ENCODE peak calls at places on chromosomes 1 and 21, in five cellular contexts. One of them, this sample, is unnamed.

GRCh38 chr1:23194119-23194984 is 22.9 kb downstream of the HTR1D start:
- DNase-seq in adrenal gland: no peak
- DNase-seq in breast epithelium: no peak
- DNase-seq in endothelial cell of umbilical vein: no peak
- DNase-seq in sigmoid colon: no peak
- DNase-seq in this sample: no peak

GRCh38 chr1:109906160-109906838 is 4.3 kb upstream of the CSF1 start:
- DNase-seq in adrenal gland: no peak
- DNase-seq in breast epithelium: no peak
- DNase-seq in endothelial cell of umbilical vein: no peak
- DNase-seq in sigmoid colon: no peak
- DNase-seq in this sample: no peak

GRCh38 chr1:47179988-47180563 is 9.8 kb downstream of the PDZK1IP1 start:
- DNase-seq in adrenal gland: no peak
- DNase-seq in breast epithelium: no peak
- DNase-seq in endothelial cell of umbilical vein: no peak
- DNase-seq in sigmoid colon: no peak
- DNase-seq in this sample: no peak

GRCh38 chr1:63230722-63231121 is 91.6 kb upstream of the FOXD3 start:
- DNase-seq in adrenal gland: no peak
- DNase-seq in breast epithelium: no peak
- DNase-seq in endothelial cell of umbilical vein: no peak
- DNase-seq in sigmoid colon: no peak
- DNase-seq in this sample: no peak

GRCh38 chr1:200866521-200866920 is 6.3 kb upstream of the GPR25 start:
- DNase-seq in adrenal gland: no peak
- DNase-seq in breast epithelium: no peak
- DNase-seq in endothelial cell of umbilical vein: no peak
- DNase-seq in sigmoid colon: no peak
- DNase-seq in this sample: no peak

GRCh38 chr21:32245971-32246370 is 32.9 kb downstream of the MIS18A start:
- DNase-seq in adrenal gland: no peak
- DNase-seq in breast epithelium: no peak
- DNase-seq in endothelial cell of umbilical vein: no peak
- DNase-seq in sigmoid colon: no peak
- DNase-seq in this sample: no peak

GRCh38 chr1:208165659-208166058 is 78.5 kb downstream of the PLXNA2 start:
- DNase-seq in adrenal gland: no peak
- DNase-seq in breast epithelium: no peak
- DNase-seq in endothelial cell of umbilical vein: no peak
- DNase-seq in sigmoid colon: peak
- DNase-seq in this sample: no peak

GRCh38 chr21:39479164-39479563 is 27.4 kb downstream of the SH3BGR start:
- DNase-seq in adrenal gland: no peak
- DNase-seq in breast epithelium: no peak
- DNase-seq in endothelial cell of umbilical vein: no peak
- DNase-seq in sigmoid colon: no peak
- DNase-seq in this sample: no peak

GRCh38 chr1:47931395-47931794 is 65.8 kb downstream of the TRABD2B start:
- DNase-seq in adrenal gland: no peak
- DNase-seq in breast epithelium: no peak
- DNase-seq in endothelial cell of umbilical vein: peak
- DNase-seq in sigmoid colon: no peak
- DNase-seq in this sample: no peak

GRCh38 chr21:37145635-37146111 is 72.6 kb downstream of the TTC3 start:
- DNase-seq in adrenal gland: no peak
- DNase-seq in breast epithelium: no peak
- DNase-seq in endothelial cell of umbilical vein: no peak
- DNase-seq in sigmoid colon: no peak
- DNase-seq in this sample: no peak

GRCh38 chr1:89269277-89269676 is 3.4 kb downstream of the GBP5 start:
- DNase-seq in adrenal gland: no peak
- DNase-seq in breast epithelium: no peak
- DNase-seq in endothelial cell of umbilical vein: no peak
- DNase-seq in sigmoid colon: no peak
- DNase-seq in this sample: no peak

GRCh38 chr21:26846036-26846931 is 1.1 kb upstream of the ADAMTS1 start:
- DNase-seq in adrenal gland: peak
- DNase-seq in breast epithelium: peak
- DNase-seq in endothelial cell of umbilical vein: peak
- DNase-seq in sigmoid colon: peak
- DNase-seq in this sample: peak

GRCh38 chr1:6345009-6345408 is 48.6 kb downstream of the ACOT7 start:
- DNase-seq in adrenal gland: no peak
- DNase-seq in breast epithelium: no peak
- DNase-seq in endothelial cell of umbilical vein: no peak
- DNase-seq in sigmoid colon: no peak
- DNase-seq in this sample: no peak

GRCh38 chr1:31760901-31761470 is 3.2 kb downstream of the ADGRB2 start:
- DNase-seq in adrenal gland: peak
- DNase-seq in breast epithelium: peak
- DNase-seq in endothelial cell of umbilical vein: no peak
- DNase-seq in sigmoid colon: peak
- DNase-seq in this sample: peak

GRCh38 chr1:164635074-164635783 is 76.2 kb downstream of the PBX1 start:
- DNase-seq in adrenal gland: no peak
- DNase-seq in breast epithelium: no peak
- DNase-seq in endothelial cell of umbilical vein: no peak
- DNase-seq in sigmoid colon: no peak
- DNase-seq in this sample: no peak

GRCh38 chr1:8302181-8302681 is 15.7 kb upstream of the SLC45A1 start:
- DNase-seq in adrenal gland: no peak
- DNase-seq in breast epithelium: no peak
- DNase-seq in endothelial cell of umbilical vein: no peak
- DNase-seq in sigmoid colon: peak
- DNase-seq in this sample: peak
- H3K27ac ChIP-seq in adrenal gland: no peak
- H3K27ac ChIP-seq in breast epithelium: no peak
- H3K27ac ChIP-seq in endothelial cell of umbilical vein: no peak
- H3K27ac ChIP-seq in sigmoid colon: no peak
- H3K27ac ChIP-seq in this sample: no peak

DNA sequence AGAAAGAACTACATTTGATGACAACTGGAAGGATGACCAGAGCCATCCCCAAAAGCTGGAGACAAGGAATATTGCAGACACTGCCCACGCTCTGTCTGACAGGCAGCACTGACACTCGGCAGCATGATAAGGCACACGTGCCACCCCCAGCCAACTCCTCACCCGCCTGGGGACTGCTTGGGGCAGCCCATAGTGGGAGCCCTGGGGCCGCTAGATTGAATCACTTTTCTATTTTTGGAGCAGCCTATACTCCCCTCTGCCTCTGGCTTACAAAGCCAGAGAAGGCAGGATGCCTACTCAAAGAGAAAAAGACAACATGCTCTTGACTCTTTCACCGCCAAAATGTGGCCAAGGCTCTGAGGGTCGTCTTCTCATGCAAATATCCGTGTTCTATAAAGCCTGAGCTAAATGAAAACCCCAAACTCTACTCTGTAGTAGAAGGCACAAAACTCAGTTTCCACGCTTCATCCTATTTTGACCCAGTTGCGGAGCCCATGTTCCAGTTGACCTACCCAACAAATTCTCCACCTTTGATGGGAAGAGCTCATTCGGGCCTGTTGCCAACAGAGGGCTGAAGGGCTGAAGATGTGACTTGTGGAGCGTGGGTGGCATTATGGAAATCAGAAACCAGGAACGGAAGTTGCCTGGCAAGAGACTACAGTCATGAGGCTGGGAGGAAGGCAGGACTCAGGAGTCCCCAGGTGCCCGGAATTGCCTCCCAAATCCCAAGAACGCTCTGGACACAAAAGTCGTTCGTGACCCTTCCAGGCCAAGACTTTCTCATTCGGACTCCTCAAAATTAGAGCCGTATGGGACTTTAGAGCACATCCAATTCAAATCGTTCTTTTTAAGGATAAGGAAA is 1.1 kb downstream of the SMG5 start:
- DNase-seq in adrenal gland: peak
- DNase-seq in breast epithelium: no peak
- DNase-seq in endothelial cell of umbilical vein: no peak
- DNase-seq in sigmoid colon: no peak
- DNase-seq in this sample: peak
- TF ChIP-seq POLR2A in adrenal gland: no peak
- TF ChIP-seq POLR2A in breast epithelium: no peak
- TF ChIP-seq POLR2A in endothelial cell of umbilical vein: no peak
- TF ChIP-seq POLR2A in sigmoid colon: no peak
- TF ChIP-seq POLR2A in this sample: no peak

GRCh38 chr1:156768610-156769295 is 1.4 kb downstream of the PRCC start:
- DNase-seq in adrenal gland: no peak
- DNase-seq in breast epithelium: no peak
- DNase-seq in endothelial cell of umbilical vein: no peak
- DNase-seq in sigmoid colon: no peak
- DNase-seq in this sample: no peak

GRCh38 chr1:156766288-156767100 is 841 bp upstream of the PRCC start:
- DNase-seq in adrenal gland: no peak
- DNase-seq in breast epithelium: no peak
- DNase-seq in endothelial cell of umbilical vein: no peak
- DNase-seq in sigmoid colon: peak
- DNase-seq in this sample: no peak

GRCh38 chr1:156767879-156768608 is 709 bp downstream of the PRCC start:
- DNase-seq in adrenal gland: peak
- DNase-seq in breast epithelium: no peak
- DNase-seq in endothelial cell of umbilical vein: peak
- DNase-seq in sigmoid colon: peak
- DNase-seq in this sample: peak

GRCh38 chr1:156767101-156767878 is at the start of gene PRCC:
- DNase-seq in adrenal gland: peak
- DNase-seq in breast epithelium: peak
- DNase-seq in endothelial cell of umbilical vein: peak
- DNase-seq in sigmoid colon: peak
- DNase-seq in this sample: peak

DNA sequence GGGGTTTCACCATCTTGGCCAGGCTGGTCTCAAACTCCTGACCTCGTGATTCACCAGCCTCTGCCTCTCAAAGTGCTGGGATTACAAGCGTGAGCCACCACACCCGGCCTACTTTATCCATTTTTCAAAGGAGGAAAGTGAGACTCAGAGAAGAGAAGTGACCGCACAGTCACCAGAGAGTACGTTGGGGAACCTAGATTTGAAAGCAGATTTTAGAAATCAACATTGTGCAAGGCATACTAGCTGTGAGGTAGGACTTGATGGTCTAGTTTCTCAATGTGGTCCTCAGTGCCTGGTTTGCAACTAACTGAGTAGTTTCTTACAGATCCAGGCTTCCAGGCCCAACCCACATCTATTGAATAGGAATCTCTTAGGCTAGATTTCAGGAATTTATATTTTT is 1.7 kb upstream of the PRCC start:
- DNase-seq in adrenal gland: no peak
- DNase-seq in breast epithelium: no peak
- DNase-seq in endothelial cell of umbilical vein: no peak
- DNase-seq in sigmoid colon: no peak
- DNase-seq in this sample: no peak
- H3K4me3 ChIP-seq in adrenal gland: no peak
- H3K4me3 ChIP-seq in breast epithelium: no peak
- H3K4me3 ChIP-seq in endothelial cell of umbilical vein: no peak
- H3K4me3 ChIP-seq in sigmoid colon: no peak
- H3K4me3 ChIP-seq in this sample: peak

GRCh38 chr1:16019580-16020277 is 1.9 kb upstream of the HSPB7 start:
- DNase-seq in adrenal gland: no peak
- DNase-seq in breast epithelium: no peak
- DNase-seq in endothelial cell of umbilical vein: no peak
- DNase-seq in sigmoid colon: peak
- DNase-seq in this sample: no peak
- H3K27ac ChIP-seq in adrenal gland: peak
- H3K27ac ChIP-seq in breast epithelium: peak
- H3K27ac ChIP-seq in endothelial cell of umbilical vein: no peak
- H3K27ac ChIP-seq in sigmoid colon: peak
- H3K27ac ChIP-seq in this sample: peak

GRCh38 chr1:15004396-15004795 is 149.2 kb upstream of the TMEM51 start:
- DNase-seq in adrenal gland: no peak
- DNase-seq in breast epithelium: no peak
- DNase-seq in endothelial cell of umbilical vein: no peak
- DNase-seq in sigmoid colon: no peak
- DNase-seq in this sample: no peak
- TF ChIP-seq POLR2A in adrenal gland: no peak
- TF ChIP-seq POLR2A in breast epithelium: no peak
- TF ChIP-seq POLR2A in endothelial cell of umbilical vein: no peak
- TF ChIP-seq POLR2A in sigmoid colon: no peak
- TF ChIP-seq POLR2A in this sample: no peak

GRCh38 chr21:34887729-34888568 is 161.2 kb downstream of the RUNX1 start:
- DNase-seq in adrenal gland: peak
- DNase-seq in breast epithelium: peak
- DNase-seq in endothelial cell of umbilical vein: peak
- DNase-seq in sigmoid colon: peak
- DNase-seq in this sample: peak
- H3K4me3 ChIP-seq in adrenal gland: peak
- H3K4me3 ChIP-seq in breast epithelium: peak
- H3K4me3 ChIP-seq in endothelial cell of umbilical vein: peak
- H3K4me3 ChIP-seq in sigmoid colon: peak
- H3K4me3 ChIP-seq in this sample: peak

DNA sequence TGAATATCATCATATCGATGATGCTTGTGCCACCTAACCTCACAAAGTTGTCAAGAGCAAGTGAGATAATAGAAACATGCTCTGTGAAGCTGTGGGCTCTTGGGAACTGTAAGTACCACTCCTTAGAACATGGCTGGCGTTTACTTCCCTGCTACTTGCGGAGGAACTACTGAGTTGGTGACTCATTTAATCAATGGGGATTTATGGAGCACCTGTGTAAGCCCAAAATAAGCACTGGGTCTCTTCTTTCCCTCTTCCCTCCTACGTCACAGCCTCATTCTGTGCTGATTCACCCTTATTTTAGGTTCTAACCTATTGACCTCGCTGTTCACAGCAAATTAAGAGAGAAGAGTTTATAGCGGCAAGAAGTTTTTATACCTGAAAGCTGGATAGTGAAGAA is 52.9 kb downstream of the PRDM2 start:
- DNase-seq in adrenal gland: no peak
- DNase-seq in breast epithelium: no peak
- DNase-seq in endothelial cell of umbilical vein: no peak
- DNase-seq in sigmoid colon: no peak
- DNase-seq in this sample: no peak
- H3K27ac ChIP-seq in adrenal gland: no peak
- H3K27ac ChIP-seq in breast epithelium: peak
- H3K27ac ChIP-seq in endothelial cell of umbilical vein: no peak
- H3K27ac ChIP-seq in sigmoid colon: no peak
- H3K27ac ChIP-seq in this sample: no peak

GRCh38 chr1:161305872-161306519 is 3.8 kb downstream of the MPZ start:
- DNase-seq in adrenal gland: peak
- DNase-seq in breast epithelium: peak
- DNase-seq in endothelial cell of umbilical vein: peak
- DNase-seq in sigmoid colon: peak
- DNase-seq in this sample: peak
- TF ChIP-seq POLR2A in adrenal gland: peak
- TF ChIP-seq POLR2A in breast epithelium: no peak
- TF ChIP-seq POLR2A in endothelial cell of umbilical vein: peak
- TF ChIP-seq POLR2A in sigmoid colon: no peak
- TF ChIP-seq POLR2A in this sample: no peak

This sample was measured in testis.